ENCODE peak calls at places on chromosomes 16 and 17, in eight cellular contexts. One of them, this sample, is unnamed.
A peak's percentile ranks its signal among the peaks of the same experiment; 100 is the strongest.

GRCh38 chr16:5003211-5003610 is 30.5 kb downstream of the NAGPA start:
- DNase-seq in SK-N-SH: no peak
- DNase-seq in EH: no peak
- DNase-seq in T-helper 2 cell: no peak
- DNase-seq in putamen: no peak
- DNase-seq in NK-92 treated with Interleukin-12 subunit alpha and Interleukin-12 subunit beta, amount 100 ng/mL, for 24 hours: no peak
- DNase-seq in lower lobe of right lung: peak; percentile 40
- DNase-seq in SHP77 treated with DMSO at 0.1 percent for 48 hours: no peak
- DNase-seq in this sample: no peak

GRCh38 chr16:85423186-85423550 is 190.0 kb upstream of the GSE1 start:
- DNase-seq in EH: no peak
- DNase-seq in NK-92 treated with Interleukin-12 subunit alpha and Interleukin-12 subunit beta, amount 100 ng/mL, for 24 hours: no peak
- DNase-seq in T-helper 2 cell: no peak
- DNase-seq in SK-N-SH: no peak
- DNase-seq in SHP77 treated with DMSO at 0.1 percent for 48 hours: no peak
- DNase-seq in putamen: no peak
- DNase-seq in lower lobe of right lung: no peak
- DNase-seq in this sample: no peak

GRCh38 chr16:12089492-12090161 is 113.1 kb downstream of the SNX29 start:
- DNase-seq in SHP77 treated with DMSO at 0.1 percent for 48 hours: no peak
- DNase-seq in EH: peak; percentile 72
- DNase-seq in SK-N-SH: no peak
- DNase-seq in T-helper 2 cell: no peak
- DNase-seq in NK-92 treated with Interleukin-12 subunit alpha and Interleukin-12 subunit beta, amount 100 ng/mL, for 24 hours: no peak
- DNase-seq in putamen: no peak
- DNase-seq in lower lobe of right lung: peak; percentile 61
- DNase-seq in this sample: peak; percentile 75

GRCh38 chr16:85995591-85996461 is 96.9 kb downstream of the IRF8 start:
- DNase-seq in EH: peak; percentile 17
- DNase-seq in SK-N-SH: no peak
- DNase-seq in SHP77 treated with DMSO at 0.1 percent for 48 hours: no peak
- DNase-seq in T-helper 2 cell: no peak
- DNase-seq in lower lobe of right lung: no peak
- DNase-seq in NK-92 treated with Interleukin-12 subunit alpha and Interleukin-12 subunit beta, amount 100 ng/mL, for 24 hours: no peak
- DNase-seq in putamen: no peak
- DNase-seq in this sample: peak; percentile 61

GRCh38 chr16:22322021-22322471 is 24.8 kb downstream of the POLR3E start:
- DNase-seq in SHP77 treated with DMSO at 0.1 percent for 48 hours: no peak
- DNase-seq in lower lobe of right lung: no peak
- DNase-seq in T-helper 2 cell: no peak
- DNase-seq in putamen: no peak
- DNase-seq in SK-N-SH: no peak
- DNase-seq in NK-92 treated with Interleukin-12 subunit alpha and Interleukin-12 subunit beta, amount 100 ng/mL, for 24 hours: no peak
- DNase-seq in EH: no peak
- DNase-seq in this sample: no peak

GRCh38 chr17:43998552-43998951 is 5.9 kb upstream of the NAGS start:
- DNase-seq in NK-92 treated with Interleukin-12 subunit alpha and Interleukin-12 subunit beta, amount 100 ng/mL, for 24 hours: no peak
- DNase-seq in lower lobe of right lung: peak; percentile 1
- DNase-seq in SHP77 treated with DMSO at 0.1 percent for 48 hours: no peak
- DNase-seq in EH: peak; percentile 84
- DNase-seq in SK-N-SH: no peak
- DNase-seq in T-helper 2 cell: no peak
- DNase-seq in putamen: no peak
- DNase-seq in this sample: no peak

GRCh38 chr16:89537549-89537925 is 22.9 kb upstream of the RPL13 start:
- DNase-seq in SK-N-SH: no peak
- DNase-seq in lower lobe of right lung: no peak
- DNase-seq in putamen: peak; percentile 35
- DNase-seq in T-helper 2 cell: no peak
- DNase-seq in SHP77 treated with DMSO at 0.1 percent for 48 hours: no peak
- DNase-seq in NK-92 treated with Interleukin-12 subunit alpha and Interleukin-12 subunit beta, amount 100 ng/mL, for 24 hours: no peak
- DNase-seq in EH: no peak
- DNase-seq in this sample: no peak

GRCh38 chr17:64732336-64733006 is 70.4 kb upstream of the SMURF2 start:
- DNase-seq in putamen: no peak
- DNase-seq in NK-92 treated with Interleukin-12 subunit alpha and Interleukin-12 subunit beta, amount 100 ng/mL, for 24 hours: no peak
- DNase-seq in EH: peak; percentile 91
- DNase-seq in lower lobe of right lung: no peak
- DNase-seq in SHP77 treated with DMSO at 0.1 percent for 48 hours: no peak
- DNase-seq in SK-N-SH: peak; percentile 77
- DNase-seq in T-helper 2 cell: no peak
- DNase-seq in this sample: no peak

GRCh38 chr17:64006361-64007088 is 8.4 kb downstream of the PRR29 start:
- DNase-seq in NK-92 treated with Interleukin-12 subunit alpha and Interleukin-12 subunit beta, amount 100 ng/mL, for 24 hours: no peak
- DNase-seq in putamen: no peak
- DNase-seq in SK-N-SH: peak; percentile 80
- DNase-seq in SHP77 treated with DMSO at 0.1 percent for 48 hours: no peak
- DNase-seq in lower lobe of right lung: no peak
- DNase-seq in EH: no peak
- DNase-seq in T-helper 2 cell: no peak
- DNase-seq in this sample: no peak

GRCh38 chr16:728131-728889 is 1.4 kb downstream of the HAGHL start:
- DNase-seq in putamen: no peak
- DNase-seq in lower lobe of right lung: peak; percentile 81
- DNase-seq in SK-N-SH: peak; percentile 96
- DNase-seq in EH: peak; percentile 90
- DNase-seq in SHP77 treated with DMSO at 0.1 percent for 48 hours: no peak
- DNase-seq in T-helper 2 cell: peak; percentile 78
- DNase-seq in NK-92 treated with Interleukin-12 subunit alpha and Interleukin-12 subunit beta, amount 100 ng/mL, for 24 hours: peak; percentile 70
- DNase-seq in this sample: peak; percentile 91

GRCh38 chr17:50102164-50102991 is 7.2 kb downstream of the PDK2 start:
- DNase-seq in SHP77 treated with DMSO at 0.1 percent for 48 hours: no peak
- DNase-seq in lower lobe of right lung: peak; percentile 89
- DNase-seq in NK-92 treated with Interleukin-12 subunit alpha and Interleukin-12 subunit beta, amount 100 ng/mL, for 24 hours: no peak
- DNase-seq in SK-N-SH: peak; percentile 77
- DNase-seq in EH: no peak
- DNase-seq in T-helper 2 cell: no peak
- DNase-seq in putamen: no peak
- DNase-seq in this sample: no peak

GRCh38 chr17:29664743-29665479 is 42.2 kb upstream of the CORO6 start:
- DNase-seq in EH: peak; percentile 71
- DNase-seq in putamen: no peak
- DNase-seq in SHP77 treated with DMSO at 0.1 percent for 48 hours: no peak
- DNase-seq in lower lobe of right lung: no peak
- DNase-seq in T-helper 2 cell: no peak
- DNase-seq in NK-92 treated with Interleukin-12 subunit alpha and Interleukin-12 subunit beta, amount 100 ng/mL, for 24 hours: no peak
- DNase-seq in SK-N-SH: no peak
- DNase-seq in this sample: no peak

GRCh38 chr17:30031214-30031869 is 85.3 kb upstream of the NSRP1 start:
- DNase-seq in NK-92 treated with Interleukin-12 subunit alpha and Interleukin-12 subunit beta, amount 100 ng/mL, for 24 hours: no peak
- DNase-seq in T-helper 2 cell: no peak
- DNase-seq in EH: no peak
- DNase-seq in SHP77 treated with DMSO at 0.1 percent for 48 hours: no peak
- DNase-seq in lower lobe of right lung: no peak
- DNase-seq in SK-N-SH: no peak
- DNase-seq in putamen: no peak
- DNase-seq in this sample: no peak

GRCh38 chr16:82699711-82700495 is 73.1 kb downstream of the CDH13 start:
- DNase-seq in EH: peak; percentile 91
- DNase-seq in T-helper 2 cell: no peak
- DNase-seq in SK-N-SH: no peak
- DNase-seq in NK-92 treated with Interleukin-12 subunit alpha and Interleukin-12 subunit beta, amount 100 ng/mL, for 24 hours: no peak
- DNase-seq in lower lobe of right lung: no peak
- DNase-seq in SHP77 treated with DMSO at 0.1 percent for 48 hours: no peak
- DNase-seq in putamen: peak; percentile 56
- DNase-seq in this sample: no peak

GRCh38 chr17:71349908-71350600 is 770.8 kb upstream of the SOX9 start:
- DNase-seq in SK-N-SH: no peak
- DNase-seq in SHP77 treated with DMSO at 0.1 percent for 48 hours: no peak
- DNase-seq in NK-92 treated with Interleukin-12 subunit alpha and Interleukin-12 subunit beta, amount 100 ng/mL, for 24 hours: no peak
- DNase-seq in putamen: no peak
- DNase-seq in EH: no peak
- DNase-seq in T-helper 2 cell: no peak
- DNase-seq in lower lobe of right lung: no peak
- DNase-seq in this sample: no peak

GRCh38 chr17:81648707-81649085 is 7.6 kb downstream of the PDE6G start:
- DNase-seq in NK-92 treated with Interleukin-12 subunit alpha and Interleukin-12 subunit beta, amount 100 ng/mL, for 24 hours: no peak
- DNase-seq in lower lobe of right lung: no peak
- DNase-seq in EH: no peak
- DNase-seq in SHP77 treated with DMSO at 0.1 percent for 48 hours: no peak
- DNase-seq in T-helper 2 cell: no peak
- DNase-seq in SK-N-SH: no peak
- DNase-seq in putamen: no peak
- DNase-seq in this sample: no peak

GRCh38 chr17:77556408-77557068 is 402.0 kb upstream of the TNRC6C start:
- DNase-seq in putamen: no peak
- DNase-seq in T-helper 2 cell: no peak
- DNase-seq in SHP77 treated with DMSO at 0.1 percent for 48 hours: no peak
- DNase-seq in SK-N-SH: no peak
- DNase-seq in NK-92 treated with Interleukin-12 subunit alpha and Interleukin-12 subunit beta, amount 100 ng/mL, for 24 hours: no peak
- DNase-seq in EH: no peak
- DNase-seq in lower lobe of right lung: no peak
- DNase-seq in this sample: no peak

GRCh38 chr17:75950850-75951554 is 10.2 kb upstream of the FBF1 start:
- DNase-seq in EH: peak; percentile 62
- DNase-seq in lower lobe of right lung: no peak
- DNase-seq in NK-92 treated with Interleukin-12 subunit alpha and Interleukin-12 subunit beta, amount 100 ng/mL, for 24 hours: no peak
- DNase-seq in SHP77 treated with DMSO at 0.1 percent for 48 hours: no peak
- DNase-seq in T-helper 2 cell: no peak
- DNase-seq in putamen: no peak
- DNase-seq in SK-N-SH: no peak
- DNase-seq in this sample: no peak

GRCh38 chr16:56683424-56684162 is 1.3 kb downstream of the MT1X start:
- DNase-seq in NK-92 treated with Interleukin-12 subunit alpha and Interleukin-12 subunit beta, amount 100 ng/mL, for 24 hours: no peak
- DNase-seq in EH: no peak
- DNase-seq in putamen: no peak
- DNase-seq in SK-N-SH: no peak
- DNase-seq in lower lobe of right lung: no peak
- DNase-seq in T-helper 2 cell: no peak
- DNase-seq in SHP77 treated with DMSO at 0.1 percent for 48 hours: no peak
- DNase-seq in this sample: no peak

GRCh38 chr16:51651061-51651466 is 500.0 kb upstream of the SALL1 start:
- DNase-seq in lower lobe of right lung: no peak
- DNase-seq in T-helper 2 cell: no peak
- DNase-seq in NK-92 treated with Interleukin-12 subunit alpha and Interleukin-12 subunit beta, amount 100 ng/mL, for 24 hours: no peak
- DNase-seq in SK-N-SH: peak; percentile 41
- DNase-seq in putamen: peak; percentile 11
- DNase-seq in SHP77 treated with DMSO at 0.1 percent for 48 hours: no peak
- DNase-seq in EH: no peak
- DNase-seq in this sample: no peak

GRCh38 chr17:81337449-81337848 is 42.3 kb upstream of the SLC38A10 start:
- DNase-seq in EH: no peak
- DNase-seq in putamen: no peak
- DNase-seq in NK-92 treated with Interleukin-12 subunit alpha and Interleukin-12 subunit beta, amount 100 ng/mL, for 24 hours: no peak
- DNase-seq in T-helper 2 cell: no peak
- DNase-seq in SHP77 treated with DMSO at 0.1 percent for 48 hours: no peak
- DNase-seq in lower lobe of right lung: peak; percentile 84
- DNase-seq in SK-N-SH: peak; percentile 72
- DNase-seq in this sample: no peak

GRCh38 chr16:4415538-4416199 is 727 bp downstream of the CORO7 start:
- DNase-seq in putamen: peak; percentile 63
- DNase-seq in NK-92 treated with Interleukin-12 subunit alpha and Interleukin-12 subunit beta, amount 100 ng/mL, for 24 hours: peak; percentile 51
- DNase-seq in SHP77 treated with DMSO at 0.1 percent for 48 hours: no peak
- DNase-seq in SK-N-SH: peak; percentile 77
- DNase-seq in T-helper 2 cell: peak; percentile 79
- DNase-seq in lower lobe of right lung: peak; percentile 81
- DNase-seq in EH: peak; percentile 40
- DNase-seq in this sample: peak; percentile 74

GRCh38 chr16:2042171-2042570 is 5.5 kb downstream of the NTHL1 start:
- DNase-seq in putamen: no peak
- DNase-seq in EH: no peak
- DNase-seq in NK-92 treated with Interleukin-12 subunit alpha and Interleukin-12 subunit beta, amount 100 ng/mL, for 24 hours: no peak
- DNase-seq in lower lobe of right lung: peak; percentile 90
- DNase-seq in T-helper 2 cell: no peak
- DNase-seq in SK-N-SH: no peak
- DNase-seq in SHP77 treated with DMSO at 0.1 percent for 48 hours: peak; percentile 80
- DNase-seq in this sample: no peak

GRCh38 chr17:30378191-30378796 is 433 bp upstream of the CPD start:
- DNase-seq in lower lobe of right lung: peak; percentile 65
- DNase-seq in EH: no peak
- DNase-seq in SK-N-SH: peak; percentile 58
- DNase-seq in putamen: no peak
- DNase-seq in SHP77 treated with DMSO at 0.1 percent for 48 hours: no peak
- DNase-seq in T-helper 2 cell: peak; percentile 75
- DNase-seq in NK-92 treated with Interleukin-12 subunit alpha and Interleukin-12 subunit beta, amount 100 ng/mL, for 24 hours: no peak
- DNase-seq in this sample: peak; percentile 62

This sample was measured in B cell.